ENCODE peak calls at places on chromosomes 3 and 15, in eight cellular contexts. R is stomach; V is upper lobe of right lung; H is left ventricle myocardium inferior; W is astrocyte of the cerebellum; L is HFF-Myc; Y is CD8-positive, alpha-beta T cell; I is sigmoid colon. A is an unnamed sample.

GRCh38 chr15:70192490-70192889 is 94.8 kb upstream of the TLE3 start:
- DNase-seq in I (peak), V (no peak), R (no peak), Y (no peak), L (no peak), W (no peak), H (no peak), A (no peak)

GRCh38 chr15:40456299-40456712 is 14.5 kb upstream of the CHST14 start:
- DNase-seq in L (no peak), V (no peak), R (peak), I (no peak), H (no peak), W (no peak), Y (no peak), A (no peak)

GRCh38 chr15:39198044-39198625 is 382.7 kb upstream of the THBS1 start:
- DNase-seq in V (no peak), W (no peak), R (no peak), H (no peak), L (no peak), Y (no peak), I (no peak), A (no peak)

GRCh38 chr3:71356272-71356671 is 227.3 kb downstream of the FOXP1 start:
- DNase-seq in I (no peak), W (no peak), R (no peak), Y (no peak), V (no peak), L (no peak), H (no peak), A (no peak)

GRCh38 chr15:89179966-89180875 is 41.2 kb downstream of the RLBP1 start:
- DNase-seq in H (no peak), W (no peak), Y (no peak), I (no peak), L (no peak), R (no peak), V (no peak), A (peak)

GRCh38 chr3:119637679-119638525 is 22.5 kb downstream of the POPDC2 start:
- DNase-seq in I (no peak), R (no peak), L (peak), H (no peak), V (no peak), Y (no peak), W (peak), A (peak)

GRCh38 chr15:38084289-38084688 is 149.8 kb downstream of the TMCO5A start:
- DNase-seq in V (no peak), Y (no peak), L (no peak), W (no peak), R (no peak), H (no peak), I (no peak), A (peak)

GRCh38 chr3:46378426-46378942 is 7.7 kb downstream of the CCR5 start:
- DNase-seq in H (peak), I (peak), R (peak), V (peak), Y (peak), W (peak), L (no peak), A (peak)

GRCh38 chr3:188788621-188789081 is 383.1 kb upstream of the TPRG1 start:
- DNase-seq in V (no peak), H (no peak), Y (peak), W (peak), R (no peak), L (peak), I (no peak), A (peak)

GRCh38 chr3:195540526-195540925 is 2.6 kb downstream of the PPP1R2 start:
- DNase-seq in I (no peak), L (no peak), V (no peak), W (no peak), Y (no peak), R (no peak), H (no peak), A (no peak)
- H3K4me3 ChIP-seq in I (no peak), L (no peak), V (peak), W (no peak), Y (peak), R (no peak), H (peak), A (no peak)

GRCh38 chr3:114216186-114216970 is 21.0 kb downstream of the ZNF80 start:
- DNase-seq in Y (no peak), H (no peak), I (no peak), R (no peak), V (no peak), W (peak), L (no peak), A (peak)

GRCh38 chr3:114212646-114213045 is 24.7 kb downstream of the ZNF80 start:
- DNase-seq in L (no peak), Y (no peak), I (no peak), W (no peak), H (no peak), R (no peak), V (no peak), A (no peak)

GRCh38 chr3:114214542-114215341 is 22.6 kb downstream of the ZNF80 start:
- DNase-seq in I (no peak), H (no peak), V (no peak), W (no peak), R (no peak), Y (peak), L (no peak), A (peak)

GRCh38 chr3:114213262-114213668 is 24.1 kb downstream of the ZNF80 start:
- DNase-seq in I (no peak), V (no peak), L (no peak), H (no peak), W (no peak), R (no peak), Y (no peak), A (peak)

DNA sequence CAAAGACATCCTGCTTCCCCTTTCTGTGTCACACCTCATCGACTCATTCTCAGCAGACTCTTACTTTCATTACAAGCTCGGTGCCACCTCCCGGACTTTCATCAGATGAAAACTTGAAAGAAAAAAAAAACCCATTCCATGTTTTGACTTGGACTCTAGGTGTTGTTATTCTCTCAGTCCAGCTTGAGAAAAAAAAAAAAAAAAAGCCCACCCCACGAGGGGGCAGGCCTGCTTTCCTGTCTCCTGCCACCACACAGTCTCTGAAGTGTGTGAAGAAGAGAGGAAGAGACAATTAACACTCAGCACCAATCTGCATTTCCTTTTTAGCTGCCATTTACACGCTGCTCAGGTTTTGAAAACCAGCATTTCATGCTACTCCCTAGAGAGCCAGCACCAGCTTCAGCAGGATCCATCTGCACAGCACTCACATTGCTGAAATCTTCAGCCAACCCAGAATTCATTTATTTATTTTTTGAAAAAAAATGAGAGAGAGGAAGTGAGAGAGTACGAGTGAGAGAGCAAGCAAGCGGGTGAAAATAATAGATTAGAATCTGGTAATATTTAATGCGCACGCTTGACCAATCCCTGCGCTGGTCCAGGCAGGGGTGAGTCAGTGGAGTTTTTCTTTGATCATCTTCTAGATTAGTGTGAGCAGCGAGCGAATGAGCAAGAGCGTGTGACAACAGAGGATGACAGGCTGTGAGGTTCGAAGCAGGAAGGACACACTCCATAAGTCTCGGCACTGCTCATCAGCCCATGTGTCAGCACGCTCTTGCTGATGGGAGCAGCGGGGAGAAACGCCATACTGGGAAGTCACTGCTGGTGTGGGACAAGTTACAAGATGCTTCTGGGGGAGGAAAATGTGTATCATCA is 23.5 kb downstream of the ZNF80 start:
- DNase-seq in L (peak), V (no peak), H (no peak), W (peak), R (no peak), I (no peak), Y (peak), A (peak)
- TF ChIP-seq CTCF in L (no peak), V (no peak), H (no peak), W (no peak), R (no peak), I (no peak), Y (peak), A (peak)

DNA sequence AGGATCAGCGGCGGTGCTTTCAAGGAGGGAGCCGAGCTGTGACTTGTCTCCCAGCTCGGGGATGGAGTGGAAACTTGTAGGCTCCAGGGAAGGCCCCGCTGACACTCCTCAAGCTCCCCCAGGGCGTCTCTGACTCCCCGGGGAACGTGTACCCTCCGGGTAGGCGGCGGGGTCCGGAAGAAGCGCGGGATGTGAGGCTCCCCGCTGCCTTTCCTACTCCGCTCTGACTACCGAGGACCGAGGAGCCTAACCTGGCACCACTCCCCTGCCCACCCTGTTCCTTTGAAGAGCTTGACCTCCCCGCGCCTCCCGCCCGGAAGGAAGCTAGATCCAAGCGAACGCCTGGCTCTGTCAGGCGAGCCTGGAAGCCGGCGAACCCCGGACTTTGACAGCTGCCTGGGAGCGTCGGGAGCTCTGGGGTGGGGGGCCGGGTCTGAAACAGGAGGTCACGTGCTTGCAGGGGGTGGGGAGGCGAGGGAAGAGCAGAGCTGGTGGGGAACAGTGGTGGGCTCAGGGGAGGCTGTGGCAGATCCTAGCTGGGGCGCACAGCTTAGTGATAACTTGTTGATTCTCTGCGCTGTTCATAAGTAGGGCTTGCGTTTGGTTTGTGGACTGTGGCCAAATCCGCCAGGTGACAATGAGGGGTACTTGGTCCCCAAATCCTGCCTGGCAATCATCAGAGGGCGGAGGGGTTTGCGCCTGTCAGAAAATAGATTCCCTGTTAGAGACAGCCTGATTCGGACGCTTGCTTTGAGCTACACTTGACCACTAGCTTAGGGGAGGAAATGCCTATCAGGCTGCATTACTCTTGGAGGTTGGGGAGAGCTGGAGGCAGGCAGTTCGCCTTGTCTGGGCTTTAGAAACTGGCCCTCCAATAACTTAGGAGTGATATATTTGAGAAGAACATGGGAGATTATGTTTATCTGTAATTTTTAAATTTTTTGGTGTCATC is 1.2 kb downstream of the CLSTN2 start:
- DNase-seq in H (peak), W (no peak), V (peak), I (peak), Y (no peak), L (no peak), R (peak), A (peak)
- H3K4me3 ChIP-seq in H (peak), W (peak), V (peak), I (peak), Y (no peak), L (no peak), R (peak), A (peak)

DNA sequence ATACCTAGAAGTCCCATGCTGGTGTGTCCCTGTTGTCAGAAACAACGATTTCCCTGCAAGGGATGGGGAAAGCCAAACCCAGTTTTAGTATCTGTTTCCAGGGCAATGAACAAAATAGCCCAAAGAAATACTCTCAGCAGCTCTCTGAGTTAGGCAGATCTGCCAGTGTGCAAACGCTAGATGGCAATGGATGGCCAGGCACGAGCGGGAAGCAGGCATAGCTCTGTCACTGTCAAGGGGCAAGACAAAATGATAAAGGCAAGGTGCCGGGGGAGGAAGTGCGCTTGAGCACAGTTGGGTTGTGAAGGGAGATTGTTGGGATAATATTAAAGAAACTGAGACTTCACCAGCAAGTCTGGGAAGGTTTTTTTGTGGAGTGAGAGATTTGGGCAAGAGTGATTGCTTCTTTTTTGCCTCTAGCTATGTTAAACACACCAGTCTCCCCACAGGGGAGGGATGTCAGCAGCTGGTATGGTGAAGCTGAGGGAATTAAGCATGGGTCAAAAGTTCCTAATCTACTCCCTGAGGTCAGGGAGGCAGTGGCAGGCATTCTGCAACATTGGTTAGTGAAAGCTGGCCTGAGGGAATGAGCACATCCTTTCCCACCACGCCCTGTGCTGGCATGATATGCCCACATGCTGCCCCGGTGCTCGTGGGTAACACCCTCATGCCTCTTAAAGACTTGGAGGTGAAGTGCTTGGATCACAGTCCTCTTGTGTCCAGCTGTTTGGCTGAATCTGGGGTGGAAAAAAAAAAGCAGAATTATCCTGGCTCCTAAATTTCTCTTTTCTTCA is 117.6 kb downstream of the PDCD6IP start:
- DNase-seq in R (no peak), Y (no peak), H (no peak), W (no peak), L (no peak), V (no peak), I (no peak), A (peak)
- TF ChIP-seq CTCF in R (no peak), Y (no peak), H (peak), W (peak), L (peak), V (peak), I (no peak), A (peak)

GRCh38 chr3:161356287-161356686 is 15.0 kb downstream of the SPTSSB start:
- DNase-seq in L (no peak), I (no peak), H (no peak), W (no peak), V (no peak), R (no peak), Y (no peak), A (no peak)
- H3K4me3 ChIP-seq in L (no peak), I (no peak), H (no peak), W (no peak), V (no peak), R (no peak), Y (no peak), A (no peak)

DNA sequence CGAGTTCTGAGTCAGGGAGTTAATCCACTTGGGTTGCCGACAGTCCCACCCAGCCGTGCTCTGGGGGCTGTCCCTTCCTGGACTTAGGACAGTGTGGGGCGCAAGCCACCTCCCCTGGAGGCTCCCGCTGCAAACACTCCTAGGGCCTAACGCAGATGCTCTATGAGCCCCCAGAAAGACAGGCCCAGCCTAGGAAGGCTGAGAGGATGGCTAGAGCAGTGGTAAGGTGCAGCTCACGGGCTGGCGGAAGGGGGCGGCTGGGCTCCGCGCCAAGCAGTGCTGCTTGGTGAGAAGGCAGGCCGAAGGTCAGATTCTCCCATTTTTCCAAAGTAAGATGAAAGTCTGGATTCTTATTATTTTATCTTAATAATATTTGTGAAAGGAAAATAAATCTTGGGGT is 84.6 kb upstream of the ALDH1L1 start:
- DNase-seq in V (peak), R (no peak), I (no peak), W (no peak), H (no peak), L (no peak), Y (no peak), A (no peak)
- TF ChIP-seq CTCF in V (no peak), R (no peak), I (no peak), W (no peak), H (no peak), L (no peak), Y (no peak), A (no peak)

GRCh38 chr3:69088033-69088432 is 3.3 kb downstream of the ARL6IP5 start:
- DNase-seq in R (no peak), I (no peak), L (no peak), H (no peak), Y (no peak), V (no peak), W (no peak), A (peak)
- H3K4me3 ChIP-seq in R (no peak), I (no peak), L (no peak), H (peak), Y (peak), V (peak), W (peak), A (no peak)

DNA sequence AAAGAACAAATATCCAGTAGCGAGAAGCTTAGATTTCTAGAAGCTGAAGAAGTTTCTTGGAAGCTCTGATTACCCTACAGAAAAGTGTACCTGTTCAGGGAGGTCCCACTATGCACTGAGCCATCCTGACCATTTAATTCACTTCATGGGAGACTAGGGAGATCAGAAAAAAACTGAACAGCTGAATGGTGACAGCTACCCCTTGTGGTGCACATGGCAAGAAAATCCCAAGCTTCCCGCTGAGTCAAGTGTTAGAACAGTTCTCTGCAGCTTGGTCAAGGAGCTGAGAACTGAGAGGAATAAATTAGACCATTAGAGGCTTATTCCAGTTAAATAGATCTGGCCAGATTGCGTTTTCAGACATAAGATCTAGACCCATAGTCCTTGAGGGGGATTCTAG is 197.2 kb upstream of the VEPH1 start:
- DNase-seq in R (no peak), W (no peak), V (no peak), I (no peak), L (no peak), Y (no peak), H (no peak), A (peak)
- TF ChIP-seq CTCF in R (no peak), W (no peak), V (no peak), I (no peak), L (no peak), Y (no peak), H (no peak), A (peak)

A was measured in choroid plexus epithelial cell.